ENCODE peak calls at places on chromosome 11, in seven cellular contexts. M is HCT116, U is GM23338, R is SK-N-SH, I is GM12878, P is HepG2, Q is Panc1. V is an unnamed sample.

GRCh38 chr11:15970506-15971214 is 385.7 kb downstream of the SOX6 start:
- DNase-seq in M (no peak), U (no peak), R (no peak), I (no peak), P (no peak), Q (no peak), V (no peak)

GRCh38 chr11:46557684-46558151 is 36.1 kb downstream of the AMBRA1 start:
- DNase-seq in M (peak; percentile 29), U (no peak), R (no peak), I (no peak), P (peak; percentile 73), Q (peak; percentile 76), V (no peak)

GRCh38 chr11:10657308-10658271 is 36.0 kb downstream of the IRAG1 start:
- DNase-seq in M (no peak), U (peak; percentile 14), R (no peak), I (peak; percentile 57), P (no peak), Q (no peak), V (no peak)

GRCh38 chr11:88484873-88485621 is 147.5 kb upstream of the CTSC start:
- DNase-seq in M (peak; percentile 45), U (peak; percentile 81), R (peak; percentile 37), I (peak; percentile 27), P (peak; percentile 50), Q (peak; percentile 15), V (peak; percentile 60)

GRCh38 chr11:102971766-102972165 is 16.2 kb upstream of the MMP13 start:
- DNase-seq in M (no peak), U (no peak), R (no peak), I (no peak), P (no peak), Q (no peak), V (no peak)

GRCh38 chr11:96149743-96150555 is 193.0 kb downstream of the MAML2 start:
- DNase-seq in M (no peak), U (no peak), R (no peak), I (no peak), P (peak; percentile 48), Q (no peak), V (no peak)

GRCh38 chr11:92225563-92226308 is 1.1 kb downstream of the FAT3 start:
- DNase-seq in M (no peak), U (peak; percentile 77), R (peak; percentile 71), I (no peak), P (no peak), Q (no peak), V (no peak)

GRCh38 chr11:38598413-38598812 is 2000.4 kb upstream of the RAG2 start:
- DNase-seq in M (no peak), U (peak; percentile 2), R (no peak), I (no peak), P (no peak), Q (no peak), V (no peak)

GRCh38 chr11:15969281-15969680 is 387.1 kb downstream of the SOX6 start:
- DNase-seq in M (no peak), U (no peak), R (no peak), I (peak; percentile 32), P (peak; percentile 43), Q (peak; percentile 25), V (peak; percentile 12)

GRCh38 chr11:32829680-32830412 is at the start of gene PRRG4:
- DNase-seq in M (no peak), U (peak; percentile 83), R (peak; percentile 49), I (no peak), P (no peak), Q (no peak), V (peak; percentile 80)

GRCh38 chr11:70270104-70270876 is at the start of gene PPFIA1:
- DNase-seq in M (peak; percentile 91), U (peak; percentile 97), R (peak; percentile 100), I (peak; percentile 67), P (peak; percentile 90), Q (peak; percentile 65), V (peak; percentile 90)
- TF ChIP-seq CTCF in M (no peak), U (no peak), R (no peak), I (peak; percentile 15), P (peak; percentile 61), Q (no peak), V (no peak)

DNA sequence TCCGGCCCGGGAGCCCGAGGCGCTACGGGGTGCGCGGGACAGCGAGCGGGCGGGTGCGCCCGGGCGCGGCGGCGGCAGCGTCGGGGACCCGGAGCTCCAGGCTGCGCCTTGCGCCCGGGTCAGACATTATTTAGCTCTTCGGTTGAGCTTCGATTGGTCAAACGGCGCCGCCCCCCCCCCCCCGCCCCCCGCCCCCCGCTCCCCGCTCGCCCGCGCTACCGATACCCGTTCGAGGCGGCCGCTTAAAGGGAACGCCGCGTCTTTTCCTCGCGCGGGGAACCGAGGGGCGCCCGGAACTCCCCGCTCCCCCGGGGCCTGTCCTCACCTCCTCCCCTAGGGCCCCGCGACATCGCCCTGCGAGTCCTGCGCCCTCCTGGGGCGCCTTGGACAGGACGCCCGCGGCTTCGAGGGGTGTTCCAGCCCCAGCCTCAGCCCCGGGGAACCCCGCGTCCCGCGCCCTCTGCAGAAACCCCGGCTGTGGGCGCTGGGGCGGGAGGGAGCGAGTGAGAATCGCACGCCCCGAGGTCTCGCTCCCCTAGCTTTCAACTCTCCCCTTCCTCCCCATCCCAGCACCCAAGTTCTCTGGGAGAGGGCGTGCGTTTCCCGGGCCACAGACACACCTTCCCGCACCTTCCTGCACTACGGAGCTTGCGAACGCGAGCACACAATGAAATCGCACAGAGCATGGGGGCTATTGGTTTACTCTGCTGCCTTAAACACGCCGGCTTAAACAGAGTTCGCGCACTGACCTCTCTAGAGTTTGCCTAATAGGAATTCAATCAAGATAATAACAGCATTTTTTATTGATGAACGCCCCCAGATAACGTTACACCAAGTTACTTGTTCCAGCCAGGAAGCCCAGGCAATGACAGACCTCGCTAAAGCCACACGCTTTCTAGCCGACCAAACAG is at the start of gene BDNF:
- DNase-seq in M (no peak), U (peak; percentile 72), R (peak; percentile 68), I (no peak), P (no peak), Q (no peak), V (no peak)
- TF ChIP-seq POLR2AphosphoS5 in M (peak; percentile 73), U (no peak), R (no peak), I (no peak), P (no peak), Q (no peak), V (no peak)

GRCh38 chr11:69844396-69844795 is 25.2 kb upstream of the FGF3 start:
- DNase-seq in M (no peak), U (no peak), R (no peak), I (no peak), P (no peak), Q (no peak), V (no peak)
- TF ChIP-seq REST in M (no peak), U (no peak), R (no peak), I (no peak), P (no peak), Q (no peak), V (no peak)

GRCh38 chr11:44180107-44180506 is 84.6 kb downstream of the EXT2 start:
- DNase-seq in M (no peak), U (no peak), R (no peak), I (no peak), P (no peak), Q (no peak), V (no peak)

GRCh38 chr11:44177905-44178304 is 82.4 kb downstream of the EXT2 start:
- DNase-seq in M (no peak), U (no peak), R (no peak), I (no peak), P (no peak), Q (no peak), V (no peak)

GRCh38 chr11:44176541-44177213 is 81.2 kb downstream of the EXT2 start:
- DNase-seq in M (no peak), U (no peak), R (no peak), I (no peak), P (no peak), Q (no peak), V (no peak)

GRCh38 chr11:44179173-44179572 is 83.7 kb downstream of the EXT2 start:
- DNase-seq in M (no peak), U (no peak), R (peak; percentile 20), I (no peak), P (no peak), Q (no peak), V (no peak)

DNA sequence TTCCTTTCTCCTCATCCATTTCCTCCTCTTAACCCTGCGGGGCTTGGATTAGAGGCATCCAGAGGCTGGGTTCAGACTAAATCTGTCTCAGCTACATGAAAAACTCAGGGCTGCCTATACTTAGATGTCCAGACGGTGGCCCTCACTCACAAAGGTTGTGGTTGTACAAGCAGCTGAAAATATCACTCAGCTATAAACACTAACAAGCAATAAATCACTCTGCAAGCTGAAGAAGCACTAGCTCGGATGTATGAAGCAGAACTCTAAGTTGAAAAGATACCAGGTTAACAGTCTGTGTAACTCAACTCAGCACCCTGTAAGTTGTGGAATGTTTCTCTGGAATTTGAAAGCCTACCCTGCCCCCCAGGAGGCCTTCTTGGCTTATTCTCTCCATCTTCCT is 82.9 kb downstream of the EXT2 start:
- DNase-seq in M (no peak), U (peak; percentile 61), R (no peak), I (no peak), P (no peak), Q (no peak), V (no peak)
- TF ChIP-seq CTCF in M (no peak), U (no peak), R (no peak), I (no peak), P (no peak), Q (no peak), V (no peak)

GRCh38 chr11:69284081-69284511 is 9.9 kb upstream of the MYEOV start:
- DNase-seq in M (no peak), U (no peak), R (no peak), I (no peak), P (no peak), Q (no peak), V (no peak)

GRCh38 chr11:69285091-69285490 is 8.9 kb upstream of the MYEOV start:
- DNase-seq in M (no peak), U (no peak), R (no peak), I (no peak), P (no peak), Q (no peak), V (no peak)

GRCh38 chr11:69283446-69283845 is 10.5 kb upstream of the MYEOV start:
- DNase-seq in M (no peak), U (no peak), R (no peak), I (no peak), P (no peak), Q (no peak), V (no peak)

GRCh38 chr11:69286358-69287327 is 7.3 kb upstream of the MYEOV start:
- DNase-seq in M (no peak), U (peak; percentile 29), R (no peak), I (no peak), P (no peak), Q (no peak), V (no peak)

DNA sequence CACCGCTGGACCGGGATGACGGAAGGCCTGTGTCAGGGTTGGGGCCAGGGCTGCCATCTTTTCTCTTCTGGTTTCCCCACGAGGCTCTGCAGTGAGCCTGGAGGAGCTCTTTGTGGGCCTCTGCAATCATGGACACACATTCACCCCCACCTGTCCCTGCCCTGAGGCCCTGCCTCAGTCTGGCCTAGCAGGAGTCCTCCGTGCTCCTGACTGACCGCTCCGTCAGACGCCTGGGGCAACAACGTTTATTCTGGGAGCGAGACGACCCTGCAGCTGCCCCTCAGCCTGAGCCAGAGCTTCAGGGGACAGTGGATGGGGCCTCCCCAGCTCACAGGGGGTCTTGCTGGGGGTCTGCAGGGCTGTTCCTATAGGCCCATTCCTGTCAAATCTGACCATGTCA is 8.2 kb upstream of the MYEOV start:
- DNase-seq in M (no peak), U (no peak), R (no peak), I (no peak), P (no peak), Q (no peak), V (no peak)
- TF ChIP-seq POLR2AphosphoS5 in M (no peak), U (no peak), R (no peak), I (no peak), P (no peak), Q (no peak), V (no peak)

V was measured in HL-60.